ENCODE peak calls at places on chromosomes 4 and X, in eight cellular contexts. K is HT-29; G is activated CD4-positive, alpha-beta T cell treated with anti-CD3 and anti-CD28 coated beads, Interleukin-2, amount 10 ng/mL, durations not matched to agents 7 days and 5 days; R is GM12878; I is GM10248; M is neuronal stem cell; Z is T-helper 1 cell; Y is cardiac fibroblast. P is an unnamed sample.

GRCh38 chr4:74293558-74293957 is 14.7 kb upstream of the EPGN start:
- DNase-seq in I (no peak), K (no peak), Y (no peak), Z (no peak), R (no peak), G (no peak), M (no peak), P (no peak)

GRCh38 chrX:70970482-70970999 is 39.6 kb upstream of the SLC7A3 start:
- DNase-seq in G (no peak), Y (peak), K (peak), R (no peak), M (no peak), I (peak), Z (no peak), P (no peak)

GRCh38 chr4:140269369-140269768 is 104.1 kb upstream of the SCOC start:
- DNase-seq in I (no peak), M (no peak), Y (no peak), Z (no peak), K (no peak), G (no peak), R (no peak), P (no peak)

GRCh38 chrX:118627084-118627758 is 100.2 kb upstream of the IL13RA1 start:
- DNase-seq in Y (peak), Z (no peak), G (no peak), M (no peak), I (no peak), K (peak), R (no peak), P (no peak)

GRCh38 chr4:182307746-182308145 is 64.5 kb downstream of the TENM3 start:
- DNase-seq in M (no peak), Z (no peak), R (no peak), I (no peak), G (no peak), K (no peak), Y (peak), P (no peak)

GRCh38 chr4:7815562-7815961 is 124.1 kb downstream of the AFAP1 start:
- DNase-seq in K (no peak), R (no peak), Y (peak), M (no peak), Z (no peak), I (no peak), G (no peak), P (no peak)

GRCh38 chr4:143625632-143626031 is 74.8 kb downstream of the FREM3 start:
- DNase-seq in R (no peak), I (no peak), Z (no peak), M (no peak), K (no peak), G (no peak), Y (no peak), P (no peak)

GRCh38 chrX:153744210-153745066 is 19.6 kb upstream of the PLXNB3 start:
- DNase-seq in G (no peak), I (no peak), M (no peak), K (peak), R (no peak), Y (no peak), Z (no peak), P (no peak)

GRCh38 chr4:20287246-20287645 is 35.5 kb downstream of the SLIT2 start:
- DNase-seq in I (no peak), G (no peak), Z (no peak), M (no peak), Y (peak), K (no peak), R (no peak), P (no peak)

GRCh38 chr4:174873931-174874330 is 44.2 kb upstream of the ADAM29 start:
- DNase-seq in K (peak), M (peak), Z (no peak), G (no peak), R (peak), Y (peak), I (peak), P (no peak)

GRCh38 chr4:88021824-88022223 is 14.4 kb downstream of the PKD2 start:
- DNase-seq in M (no peak), I (no peak), K (no peak), Y (peak), Z (no peak), R (no peak), G (no peak), P (no peak)

GRCh38 chr4:3791910-3792542 is 25.8 kb downstream of the ADRA2C start:
- DNase-seq in I (peak), K (peak), Z (no peak), Y (peak), M (peak), G (peak), R (no peak), P (no peak)

GRCh38 chr4:169286562-169287301 is 16.0 kb upstream of the SH3RF1 start:
- DNase-seq in G (no peak), R (no peak), Z (no peak), K (no peak), Y (peak), M (no peak), I (peak), P (no peak)

GRCh38 chr4:151673913-151674520 is 86.8 kb downstream of the GATB start:
- DNase-seq in Y (no peak), G (no peak), K (no peak), R (no peak), M (no peak), Z (no peak), I (no peak), P (no peak)

GRCh38 chr4:87848622-87849351 is 16.0 kb downstream of the MEPE start:
- DNase-seq in Y (peak), Z (peak), R (no peak), K (peak), I (peak), G (peak), M (peak), P (no peak)

P was measured in GM12864.